ENCODE peak calls at places on chromosomes 2 and 18, in eight cellular contexts. P is stimulated activated CD4-positive, alpha-beta T cell treated with anti-CD3 and anti-CD28 coated beads, Interleukin-12 subunit alpha, Interleukin-12 subunit beta, amount 100 ng/mL, for 4 hours; R is AG09309; C is RPMI8226; N is NCI-H774; D is tibial nerve; F is AG08395; Y is OCI-M1. U is an unnamed sample.

GRCh38 chr2:43000242-43001054 is 208.1 kb upstream of the HAAO start:
- DNase-seq in P (no peak), R (no peak), C (no peak), N (no peak), D (no peak), F (no peak), Y (no peak), U (no peak)

GRCh38 chr2:212898011-212898410 is 253.4 kb downstream of the IKZF2 start:
- DNase-seq in P (no peak), R (peak), C (no peak), N (no peak), D (no peak), F (no peak), Y (no peak), U (no peak)

GRCh38 chr18:59833785-59834184 is 66.0 kb upstream of the PMAIP1 start:
- DNase-seq in P (no peak), R (no peak), C (no peak), N (no peak), D (no peak), F (no peak), Y (no peak), U (no peak)

GRCh38 chr2:234761910-234762309 is 189.9 kb upstream of the SH3BP4 start:
- DNase-seq in P (no peak), R (no peak), C (no peak), N (no peak), D (no peak), F (no peak), Y (no peak), U (no peak)

GRCh38 chr18:48825101-48825745 is 125.5 kb downstream of the SMAD7 start:
- DNase-seq in P (no peak), R (no peak), C (no peak), N (no peak), D (no peak), F (no peak), Y (no peak), U (no peak)

GRCh38 chr2:77938462-77938861 is 416.3 kb upstream of the LRRTM4 start:
- DNase-seq in P (no peak), R (no peak), C (no peak), N (no peak), D (no peak), F (no peak), Y (no peak), U (no peak)

GRCh38 chr18:78582131-78582789 is 397.4 kb upstream of the SALL3 start:
- DNase-seq in P (no peak), R (no peak), C (no peak), N (no peak), D (no peak), F (no peak), Y (no peak), U (no peak)

GRCh38 chr2:136025057-136025973 is 39.9 kb upstream of the DARS1 start:
- DNase-seq in P (peak), R (no peak), C (no peak), N (peak), D (no peak), F (peak), Y (no peak), U (no peak)

U was measured in non-pigmented ciliary epithelial cell.